ENCODE peak calls at places on chromosomes 11 and 22, in nine cellular contexts. H is aorta; C is suprapubic skin; O is pancreas; Q is naive thymus-derived CD4-positive, alpha-beta T cell; R is effector memory CD4-positive, alpha-beta T cell; N is psoas muscle; B is tibial artery; E is fibroblast of lung. G is an unnamed sample. For H3K36me3, the result is how much of the 10 kb centered on the place peaks cover.

GRCh38 chr22:42841444-42841843 is 15.6 kb downstream of the ARFGAP3 start:
- DNase-seq in H (no peak), O (no peak), R (no peak), N (no peak), Q (no peak), C (no peak), B (no peak), E (peak), G (no peak)

GRCh38 chr22:28978863-28979799 is 82.5 kb downstream of the C22orf31 start:
- DNase-seq in E (no peak), N (no peak), B (no peak), Q (no peak), R (no peak), H (no peak), C (no peak), O (no peak), G (no peak)

GRCh38 chr22:31647516-31647915 is 14.5 kb downstream of the PISD start:
- DNase-seq in H (no peak), Q (no peak), B (no peak), O (no peak), E (peak), R (no peak), C (no peak), N (no peak), G (no peak)

GRCh38 chr22:31613286-31613903 is 48.6 kb downstream of the PISD start:
- DNase-seq in N (no peak), H (no peak), R (no peak), O (no peak), E (no peak), B (no peak), C (no peak), Q (no peak), G (no peak)

GRCh38 chr22:25666308-25666707 is 75.7 kb upstream of the MYO18B start:
- DNase-seq in E (no peak), O (peak), Q (no peak), R (no peak), C (peak), N (peak), B (peak), H (no peak), G (peak)

GRCh38 chr11:10309163-10310093 is 4.6 kb downstream of the ADM start:
- DNase-seq in C (peak), Q (no peak), O (peak), B (peak), N (peak), R (no peak), E (peak), H (peak), G (peak)

GRCh38 chr11:32013603-32014002 is 77.3 kb upstream of the RCN1 start:
- DNase-seq in R (no peak), C (no peak), O (no peak), H (no peak), Q (no peak), E (no peak), B (no peak), N (no peak), G (no peak)

GRCh38 chr11:115500547-115501503 is 3.4 kb downstream of the CADM1 start:
- DNase-seq in B (no peak), Q (no peak), N (no peak), H (no peak), C (no peak), R (no peak), O (no peak), E (no peak), G (no peak)

GRCh38 chr11:45805305-45806071 is 539 bp downstream of the SLC35C1 start:
- DNase-seq in R (no peak), C (peak), O (peak), N (peak), E (peak), H (peak), B (peak), Q (no peak), G (peak)

GRCh38 chr11:69153661-69154060 is 2.1 kb upstream of the SMIM38 start:
- DNase-seq in R (no peak), E (peak), H (no peak), N (no peak), C (no peak), Q (no peak), O (no peak), B (no peak), G (no peak)

GRCh38 chr11:76768091-76769047 is 14.8 kb upstream of the TSKU start:
- DNase-seq in Q (no peak), O (peak), C (no peak), N (peak), E (peak), B (peak), H (no peak), R (no peak), G (no peak)

GRCh38 chr11:118010738-118011461 is 24.7 kb downstream of the IL10RA start:
- DNase-seq in O (peak), Q (no peak), C (peak), N (peak), R (no peak), E (no peak), H (no peak), B (peak), G (no peak)

GRCh38 chr22:35842519-35842913 is 124.8 kb downstream of the APOL5 start:
- DNase-seq in E (no peak), C (no peak), Q (no peak), O (no peak), B (no peak), H (no peak), N (no peak), R (no peak), G (no peak)

DNA sequence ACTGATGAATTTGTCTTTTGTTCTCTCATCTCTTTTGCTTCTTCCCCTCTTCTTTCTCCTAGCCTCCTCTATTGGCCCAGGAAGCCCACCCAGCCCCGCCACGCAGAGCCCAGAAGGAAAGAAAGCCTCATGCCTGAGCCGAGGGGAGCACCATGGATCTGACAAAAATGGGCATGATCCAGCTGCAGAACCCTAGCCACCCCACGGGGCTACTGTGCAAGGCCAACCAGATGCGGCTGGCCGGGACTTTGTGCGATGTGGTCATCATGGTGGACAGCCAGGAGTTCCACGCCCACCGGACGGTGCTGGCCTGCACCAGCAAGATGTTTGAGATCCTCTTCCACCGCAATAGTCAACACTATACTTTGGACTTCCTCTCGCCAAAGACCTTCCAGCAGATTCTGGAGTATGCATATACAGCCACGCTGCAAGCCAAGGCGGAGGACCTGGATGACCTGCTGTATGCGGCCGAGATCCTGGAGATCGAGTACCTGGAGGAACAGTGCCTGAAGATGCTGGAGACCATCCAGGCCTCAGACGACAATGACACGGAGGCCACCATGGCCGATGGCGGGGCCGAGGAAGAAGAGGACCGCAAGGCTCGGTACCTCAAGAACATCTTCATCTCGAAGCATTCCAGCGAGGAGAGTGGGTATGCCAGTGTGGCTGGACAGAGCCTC is 3.8 kb downstream of the ZBTB16 start:
- DNase-seq in H (no peak), E (no peak), Q (no peak), O (no peak), R (no peak), N (peak), C (no peak), B (no peak), G (no peak)
- H3K27ac ChIP-seq in H (no peak), E (no peak), Q (no peak), O (no peak), R (no peak), N (peak), C (no peak), B (peak), G (no peak)

GRCh38 chr22:24090581-24090980 is 79.5 kb downstream of the CABIN1 start:
- DNase-seq in R (no peak), O (no peak), E (no peak), B (no peak), N (no peak), Q (no peak), C (no peak), H (peak), G (no peak)
- H3K36me3 ChIP-seq in R (half or more), O (under half), E (under half), B (half or more), N (under half), Q (under half), C (half or more), H (under half), G (under half)

DNA sequence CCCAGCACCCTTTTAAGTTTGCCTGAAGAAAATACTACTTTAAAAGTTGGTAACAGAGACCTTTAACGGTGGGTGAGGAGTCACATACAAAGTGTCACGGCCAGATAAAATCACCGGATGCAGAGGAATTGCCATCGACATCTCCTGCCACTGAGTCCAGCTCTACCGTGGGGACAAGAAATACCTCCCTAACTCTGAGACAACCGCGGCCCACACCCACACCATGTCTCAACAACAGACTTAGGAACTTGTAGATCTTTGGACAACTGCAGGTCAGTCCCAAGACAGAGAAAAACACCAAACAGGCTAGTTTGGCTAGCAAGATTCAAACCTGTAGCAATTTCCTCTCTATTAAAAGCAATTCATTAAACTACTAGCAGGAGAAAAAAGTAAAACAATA is 669 bp downstream of the ETS1 start:
- DNase-seq in C (no peak), H (no peak), O (no peak), N (no peak), E (no peak), Q (no peak), R (no peak), B (no peak), G (no peak)
- H3K27ac ChIP-seq in C (no peak), H (no peak), O (no peak), N (no peak), E (no peak), Q (no peak), R (no peak), B (no peak), G (no peak)

DNA sequence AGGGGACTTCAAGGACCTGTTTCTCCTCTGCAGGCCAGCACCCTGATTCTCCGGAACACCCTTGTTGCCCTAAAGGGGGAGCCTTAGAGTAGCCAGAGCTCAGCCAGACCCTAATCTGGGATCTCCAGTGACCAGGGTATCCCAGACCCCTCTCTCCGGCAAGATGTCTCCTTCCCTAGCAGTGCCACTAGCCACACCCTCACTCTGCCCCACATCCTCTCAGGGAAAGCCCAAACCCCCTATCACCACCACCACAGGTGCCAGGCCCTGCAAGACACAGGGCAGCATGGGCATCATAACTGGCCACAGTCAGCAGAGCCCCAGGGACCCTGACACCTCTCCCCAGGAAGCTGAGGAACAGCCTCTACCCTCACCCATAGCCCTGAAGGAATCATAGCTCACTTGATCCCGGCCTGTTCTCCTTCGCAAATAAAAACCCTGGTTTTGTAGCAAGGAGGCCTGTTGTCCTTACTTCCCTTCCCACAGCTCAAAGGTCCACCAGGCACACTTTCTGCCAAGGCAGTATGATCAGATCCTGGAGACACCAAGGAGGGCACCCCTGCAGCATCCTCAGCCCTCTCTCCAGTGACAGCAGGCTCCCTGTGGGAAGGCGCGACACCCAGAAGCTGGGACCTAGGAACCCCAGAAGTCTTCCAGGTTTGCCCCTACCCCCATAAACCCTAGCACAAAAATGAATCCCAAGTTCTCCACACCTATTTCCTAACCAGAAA is 4.6 kb downstream of the CFL1 start:
- DNase-seq in N (no peak), E (no peak), H (peak), B (no peak), O (no peak), R (no peak), Q (no peak), C (peak), G (no peak)
- H3K36me3 ChIP-seq in N (under half), E (half or more), H (under half), B (half or more), O (under half), R (half or more), Q (under half), C (half or more), G (under half)

GRCh38 chr11:2555891-2556290 is 111.1 kb downstream of the KCNQ1 start:
- DNase-seq in O (no peak), Q (no peak), R (no peak), N (no peak), B (no peak), H (peak), E (no peak), C (peak), G (no peak)
- H3K27ac ChIP-seq in O (no peak), Q (no peak), R (no peak), N (no peak), B (no peak), H (no peak), E (no peak), C (no peak), G (no peak)

GRCh38 chr22:23832226-23833016 is 6.4 kb downstream of the DERL3 start:
- DNase-seq in H (peak), Q (no peak), R (no peak), N (peak), O (no peak), E (no peak), B (no peak), C (peak), G (no peak)
- H3K36me3 ChIP-seq in H (under half), Q (under half), R (under half), N (under half), O (under half), E (under half), B (half or more), C (half or more), G (under half)

GRCh38 chr22:38735465-38736256 is 20.1 kb downstream of the SUN2 start:
- DNase-seq in R (no peak), H (no peak), O (no peak), B (no peak), E (no peak), C (no peak), Q (no peak), N (peak), G (no peak)

GRCh38 chr22:38733329-38734202 is 22.2 kb downstream of the SUN2 start:
- DNase-seq in N (peak), R (no peak), O (peak), B (peak), C (no peak), Q (no peak), H (peak), E (peak), G (peak)

GRCh38 chr22:38736257-38736570 is 19.6 kb downstream of the SUN2 start:
- DNase-seq in H (no peak), O (no peak), R (no peak), C (no peak), Q (no peak), E (no peak), B (no peak), N (no peak), G (no peak)

GRCh38 chr22:38734203-38735100 is 21.3 kb downstream of the SUN2 start:
- DNase-seq in O (no peak), Q (no peak), C (no peak), H (peak), R (no peak), N (peak), B (no peak), E (no peak), G (no peak)

GRCh38 chr22:38735126-38735464 is 20.7 kb downstream of the SUN2 start:
- DNase-seq in Q (no peak), H (no peak), N (peak), E (no peak), B (no peak), C (no peak), O (no peak), R (no peak), G (no peak)
- H3K27ac ChIP-seq in Q (peak), H (no peak), N (peak), E (no peak), B (peak), C (no peak), O (peak), R (peak), G (peak)

DNA sequence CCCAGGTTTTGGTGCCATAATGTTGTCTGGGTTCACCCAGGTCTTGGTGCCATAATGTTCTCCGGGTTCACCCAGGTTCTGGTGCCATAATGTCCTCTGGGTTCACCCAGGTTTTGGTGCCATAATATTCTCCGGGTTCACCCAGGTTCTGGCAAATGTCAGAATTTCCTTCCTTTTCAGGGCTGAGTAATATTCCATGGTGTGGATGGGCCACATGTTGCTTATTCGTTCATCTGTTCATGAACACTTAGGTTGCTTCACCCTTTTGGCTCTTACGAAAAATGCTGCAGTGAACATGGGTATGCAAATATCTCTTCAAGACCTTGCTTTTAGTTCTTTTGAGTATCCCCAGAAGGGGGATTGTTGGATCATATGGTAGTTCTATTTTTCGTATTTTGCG is 15.1 kb upstream of the GRAMD4 start:
- DNase-seq in C (no peak), O (no peak), N (no peak), H (no peak), R (no peak), E (no peak), Q (no peak), B (no peak), G (no peak)
- H3K36me3 ChIP-seq in C (under half), O (under half), N (under half), H (under half), R (under half), E (under half), Q (under half), B (under half), G (under half)

GRCh38 chr11:111320728-111321568 is 22.6 kb downstream of the POU2AF3 start:
- DNase-seq in R (no peak), C (no peak), H (no peak), N (no peak), O (no peak), Q (no peak), B (no peak), E (peak), G (no peak)
- H3K27ac ChIP-seq in R (no peak), C (no peak), H (peak), N (no peak), O (peak), Q (no peak), B (peak), E (no peak), G (no peak)

GRCh38 chr22:24323695-24324094 is 53.1 kb downstream of the SPECC1L start:
- DNase-seq in Q (no peak), E (no peak), O (no peak), R (no peak), B (no peak), C (no peak), H (no peak), N (no peak), G (no peak)
- H3K36me3 ChIP-seq in Q (under half), E (under half), O (under half), R (under half), B (under half), C (half or more), H (under half), N (under half), G (under half)